ENCODE peak calls at places on chromosome 1, in five cellular contexts. I is CD8-positive, alpha-beta memory T cell; Z is heart left ventricle; B is psoas muscle; Y is tibial artery. S is an unnamed sample.
A peak's percentile ranks its signal among the peaks of the same experiment; 100 is the strongest.

GRCh38 chr1:181021811-181022434 is 747 bp downstream of the STX6 start:
- DNase-seq in Z (peak; percentile 74), B (peak; percentile 70), Y (peak; percentile 84), I (peak; percentile 51), S (peak; percentile 62)

GRCh38 chr1:90107971-90108370 is 113.1 kb downstream of the ZNF326 start:
- DNase-seq in I (no peak), Z (no peak), B (no peak), Y (no peak), S (no peak)

GRCh38 chr1:36384542-36385409 is 948 bp downstream of the STK40 start:
- DNase-seq in Y (peak; percentile 83), B (peak; percentile 83), I (peak; percentile 36), Z (peak; percentile 43), S (peak; percentile 90)

GRCh38 chr1:77378723-77379533 is 97.1 kb downstream of the AK5 start:
- DNase-seq in Z (no peak), I (no peak), Y (no peak), B (no peak), S (no peak)

GRCh38 chr1:178870944-178871343 is at the start of gene ANGPTL1:
- DNase-seq in Z (no peak), Y (no peak), I (no peak), B (no peak), S (no peak)

GRCh38 chr1:20308569-20308968 is 17.9 kb downstream of the VWA5B1 start:
- DNase-seq in I (no peak), B (no peak), Z (peak; percentile 30), Y (no peak), S (no peak)

GRCh38 chr1:245577396-245578157 is 422.8 kb downstream of the KIF26B start:
- DNase-seq in B (no peak), Y (no peak), I (no peak), Z (no peak), S (no peak)

GRCh38 chr1:903721-904270 is 19.9 kb upstream of the SAMD11 start:
- DNase-seq in Z (no peak), B (peak; percentile 56), Y (peak; percentile 68), I (no peak), S (peak; percentile 80)

GRCh38 chr1:175891783-175892309 is 148.5 kb upstream of the TNR start:
- DNase-seq in Y (no peak), Z (no peak), B (no peak), I (no peak), S (no peak)

GRCh38 chr1:14880456-14881316 is 272.9 kb upstream of the TMEM51 start:
- DNase-seq in B (no peak), Y (peak; percentile 73), Z (no peak), I (no peak), S (no peak)

GRCh38 chr1:175394739-175395138 is 202.2 kb upstream of the KIAA0040 start:
- DNase-seq in Z (no peak), B (no peak), Y (no peak), I (no peak), S (peak; percentile 91)

GRCh38 chr1:224502459-224503160 is 68.0 kb upstream of the WDR26 start:
- DNase-seq in B (no peak), Z (no peak), I (no peak), Y (no peak), S (no peak)

GRCh38 chr1:112527266-112528010 is 18.7 kb downstream of the WNT2B start:
- DNase-seq in I (no peak), B (no peak), Y (no peak), Z (no peak), S (no peak)

GRCh38 chr1:79353224-79353623 is 346.7 kb upstream of the ADGRL4 start:
- DNase-seq in Y (no peak), B (no peak), Z (peak; percentile 20), I (no peak), S (peak; percentile 26)

GRCh38 chr1:44524180-44524579 is 119.1 kb downstream of the RNF220 start:
- DNase-seq in I (no peak), Z (no peak), B (no peak), Y (no peak), S (no peak)

GRCh38 chr1:22557341-22557950 is 5.8 kb upstream of the EPHA8 start:
- DNase-seq in B (no peak), Y (no peak), I (no peak), Z (no peak), S (no peak)

GRCh38 chr1:72827285-72827684 is 544.9 kb upstream of the NEGR1 start:
- DNase-seq in Z (no peak), I (no peak), Y (no peak), B (no peak), S (no peak)

GRCh38 chr1:40980453-40981121 is 1.1 kb downstream of the CTPS1 start:
- DNase-seq in Z (peak; percentile 15), I (peak; percentile 42), B (no peak), Y (no peak), S (peak; percentile 23)

DNA sequence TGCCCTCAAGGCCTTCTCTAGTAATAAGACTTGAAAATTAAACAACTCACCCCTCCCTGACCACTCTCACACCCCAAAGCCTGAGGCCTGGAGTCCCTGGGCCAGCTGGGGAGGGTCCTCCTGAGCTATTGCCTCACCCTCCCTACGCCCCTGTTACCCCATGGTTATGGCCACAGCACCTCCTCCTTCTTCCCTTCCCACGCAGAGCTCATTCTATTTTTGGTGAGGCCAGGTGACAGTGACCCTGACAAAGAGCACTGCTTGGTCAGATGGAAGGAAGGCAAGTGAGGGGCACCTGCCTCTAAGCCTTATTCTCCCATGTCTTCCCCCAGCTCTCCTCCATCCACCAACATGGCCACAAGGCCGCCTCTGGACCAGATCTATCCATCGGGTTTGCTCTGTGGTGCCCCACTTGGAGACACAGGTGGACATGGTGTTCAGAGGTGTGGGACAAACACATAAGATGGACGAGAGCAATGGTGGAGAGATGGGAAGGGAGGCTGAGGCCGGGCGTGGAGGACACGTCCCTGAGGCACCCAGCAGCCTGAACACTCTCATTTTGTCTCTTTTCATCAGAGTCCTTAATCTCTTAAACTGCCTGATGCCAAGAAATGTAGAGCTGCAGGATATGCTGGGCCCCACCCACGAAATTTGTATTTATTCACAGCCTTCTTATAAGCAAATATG is 42.6 kb downstream of the FCRL5 start:
- DNase-seq in Z (no peak), I (no peak), B (no peak), Y (no peak), S (no peak)
- H3K4me1 ChIP-seq in Z (no peaks in the 10 kb centered on the region), I (no peaks in the 10 kb centered on the region), B (no peaks in the 10 kb centered on the region), Y (no peaks in the 10 kb centered on the region), S (no peaks in the 10 kb centered on the region)

DNA sequence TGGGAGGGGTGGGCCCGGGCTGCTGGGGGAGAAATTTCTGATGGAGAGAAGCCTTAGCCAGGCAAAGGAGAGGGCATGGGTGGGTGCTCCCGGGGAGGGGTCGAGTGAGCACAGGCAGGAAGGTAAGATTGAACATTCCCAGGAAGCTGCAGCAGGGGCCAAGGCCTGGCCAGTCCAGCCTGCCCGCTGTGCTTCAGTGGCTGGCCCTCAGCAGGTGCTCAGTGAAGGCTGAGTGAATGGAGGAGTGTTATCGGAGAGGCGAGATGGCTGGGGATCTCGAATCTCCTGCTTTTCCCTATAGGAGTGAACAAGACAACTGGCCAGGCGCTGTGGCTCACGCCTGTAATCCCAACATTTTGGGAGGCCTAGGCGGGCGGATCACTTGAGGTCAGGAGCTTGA is 20.9 kb downstream of the SPSB1 start:
- DNase-seq in Z (no peak), Y (no peak), I (no peak), B (no peak), S (no peak)
- H3K4me1 ChIP-seq in Z (peaks cover 13% of the 10 kb centered on the region), Y (peaks cover 100% of the 10 kb centered on the region), I (no peaks in the 10 kb centered on the region), B (peaks cover 16% of the 10 kb centered on the region), S (no peaks in the 10 kb centered on the region)

DNA sequence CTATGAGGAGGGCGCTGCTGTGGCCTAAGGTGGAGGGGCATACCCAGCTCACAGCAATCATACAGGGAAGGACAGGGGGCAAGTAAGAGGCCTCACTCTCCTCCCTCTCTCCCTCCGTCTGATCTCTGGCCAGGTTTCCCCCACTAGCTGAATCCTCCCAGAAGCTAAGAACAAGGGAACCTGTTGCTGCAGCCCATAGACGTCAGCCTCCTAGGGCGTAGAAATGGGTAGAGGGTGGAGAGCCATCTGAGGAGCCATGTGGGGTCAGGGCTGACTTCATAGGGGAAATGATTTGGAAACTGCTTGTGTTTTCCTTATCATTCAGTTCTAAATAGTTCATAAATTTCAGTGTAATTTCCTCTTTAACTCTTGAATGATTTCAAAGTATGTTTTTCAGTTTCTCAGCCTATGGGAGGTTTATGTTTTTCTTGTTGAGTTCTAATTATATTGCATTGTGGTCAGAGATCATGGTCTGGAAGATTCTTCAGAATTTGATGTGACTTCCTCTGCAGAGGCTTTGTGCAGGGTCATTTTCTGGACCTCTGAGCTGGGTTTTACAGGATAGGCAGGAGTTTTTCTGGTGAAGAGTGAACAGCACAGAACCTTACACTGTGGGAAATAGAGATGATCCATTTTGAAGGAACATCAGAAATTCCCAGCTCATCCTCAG is 2.3 kb upstream of the MOB3C start:
- DNase-seq in Y (no peak), I (no peak), Z (no peak), B (no peak), S (no peak)
- H3K4me1 ChIP-seq in Y (peaks cover 27% of the 10 kb centered on the region), I (peaks cover 32% of the 10 kb centered on the region), Z (peaks cover 35% of the 10 kb centered on the region), B (peaks cover 26% of the 10 kb centered on the region), S (peaks cover 1% of the 10 kb centered on the region)

GRCh38 chr1:145959333-145959732 is 1.5 kb upstream of the LIX1L start:
- DNase-seq in Y (no peak), B (no peak), Z (no peak), I (no peak), S (no peak)
- H3K4me1 ChIP-seq in Y (peaks cover 60% of the 10 kb centered on the region), B (peaks cover 71% of the 10 kb centered on the region), Z (peaks cover 75% of the 10 kb centered on the region), I (peaks cover 69% of the 10 kb centered on the region), S (peaks cover 33% of the 10 kb centered on the region)

GRCh38 chr1:198699167-198700015 is 60.6 kb downstream of the PTPRC start:
- DNase-seq in Y (no peak), Z (no peak), B (peak; percentile 53), I (peak; percentile 57), S (peak; percentile 57)

GRCh38 chr1:198693321-198693720 is 54.5 kb downstream of the PTPRC start:
- DNase-seq in I (no peak), B (no peak), Y (no peak), Z (no peak), S (no peak)

GRCh38 chr1:198700016-198700392 is 61.2 kb downstream of the PTPRC start:
- DNase-seq in B (no peak), Y (no peak), I (no peak), Z (no peak), S (no peak)

GRCh38 chr1:198694542-198694941 is 55.7 kb downstream of the PTPRC start:
- DNase-seq in Y (no peak), I (no peak), Z (no peak), B (no peak), S (no peak)

DNA sequence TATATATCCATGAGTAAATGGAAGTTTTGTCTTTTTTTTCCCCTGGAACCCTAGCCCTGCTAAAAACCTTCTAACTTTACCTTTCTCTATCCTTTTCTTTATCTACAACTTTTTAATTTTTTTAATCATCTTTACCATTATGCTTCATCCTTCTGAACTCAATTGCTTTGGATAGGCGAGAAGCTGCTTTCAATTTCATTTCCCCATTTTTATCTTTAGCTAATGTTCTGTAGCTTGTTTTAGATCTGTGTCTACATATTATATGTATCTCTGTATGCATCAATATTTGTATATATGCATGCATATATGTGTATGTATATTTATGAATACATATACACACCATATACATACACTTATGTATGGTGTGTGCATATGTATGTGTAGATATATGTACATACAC is 57.4 kb downstream of the PTPRC start:
- DNase-seq in Y (no peak), I (no peak), Z (no peak), B (no peak), S (no peak)
- H3K4me1 ChIP-seq in Y (no peaks in the 10 kb centered on the region), I (peaks cover 80% of the 10 kb centered on the region), Z (no peaks in the 10 kb centered on the region), B (no peaks in the 10 kb centered on the region), S (peaks cover 7% of the 10 kb centered on the region)

GRCh38 chr1:88179943-88180342 is 504.1 kb upstream of the PKN2 start:
- DNase-seq in I (no peak), B (no peak), Y (no peak), Z (no peak), S (no peak)
- H3K4me1 ChIP-seq in I (no peaks in the 10 kb centered on the region), B (no peaks in the 10 kb centered on the region), Y (no peaks in the 10 kb centered on the region), Z (no peaks in the 10 kb centered on the region), S (peaks cover 15% of the 10 kb centered on the region)